ENCODE peak calls at places on chromosomes 6 and 20, in seven cellular contexts. F, O, N, E, I, M and Y are unnamed samples.

GRCh38 chr20:64119681-64120341 is 12.4 kb upstream of the NPBWR2 start:
- DNase-seq in F (no peak), O (no peak), N (no peak), E (no peak), I (peak), M (no peak), Y (no peak)

GRCh38 chr6:79574636-79575035 is 37.4 kb upstream of the LCA5 start:
- DNase-seq in F (peak), O (no peak), N (no peak), E (no peak), I (no peak), M (peak), Y (peak)

GRCh38 chr6:139982652-139983051 is 608.2 kb upstream of the CITED2 start:
- DNase-seq in F (peak), O (no peak), N (no peak), E (no peak), I (no peak), M (peak), Y (no peak)

GRCh38 chr20:14067631-14068030 is 72.3 kb downstream of the MACROD2 start:
- DNase-seq in F (peak), O (no peak), N (no peak), E (no peak), I (no peak), M (no peak), Y (peak)

GRCh38 chr6:1658212-1659005 is 48.7 kb downstream of the FOXC1 start:
- DNase-seq in F (no peak), O (no peak), N (no peak), E (no peak), I (no peak), M (no peak), Y (no peak)

GRCh38 chr6:6599468-6599873 is 11.0 kb downstream of the LY86 start:
- DNase-seq in F (no peak), O (no peak), N (no peak), E (no peak), I (peak), M (no peak), Y (no peak)

GRCh38 chr6:127077886-127078285 is 40.6 kb upstream of the RSPO3 start:
- DNase-seq in F (peak), O (no peak), N (no peak), E (no peak), I (no peak), M (no peak), Y (peak)

GRCh38 chr6:75526502-75527127 is 33.0 kb upstream of the FILIP1 start:
- DNase-seq in F (peak), O (peak), N (peak), E (peak), I (no peak), M (peak), Y (peak)

GRCh38 chr20:52105573-52106422 is 85.8 kb downstream of the ZFP64 start:
- DNase-seq in F (peak), O (peak), N (peak), E (no peak), I (no peak), M (no peak), Y (peak)

GRCh38 chr6:26571592-26572296 is 25.0 kb upstream of the ABT1 start:
- DNase-seq in F (peak), O (no peak), N (peak), E (peak), I (peak), M (peak), Y (peak)

GRCh38 chr6:72616406-72617015 is 5.4 kb upstream of the KCNQ5 start:
- DNase-seq in F (peak), O (no peak), N (no peak), E (no peak), I (no peak), M (peak), Y (peak)

GRCh38 chr6:159821111-159821510 is 21.0 kb downstream of the PNLDC1 start:
- DNase-seq in F (no peak), O (no peak), N (no peak), E (no peak), I (no peak), M (no peak), Y (no peak)

GRCh38 chr6:35831257-35832007 is 26.3 kb downstream of the LHFPL5 start:
- DNase-seq in F (peak), O (no peak), N (no peak), E (no peak), I (no peak), M (no peak), Y (no peak)

GRCh38 chr20:61424628-61425420 is 172.8 kb downstream of the CDH4 start:
- DNase-seq in F (no peak), O (no peak), N (no peak), E (no peak), I (no peak), M (no peak), Y (no peak)

GRCh38 chr20:19314619-19315018 is 102.2 kb downstream of the SLC24A3 start:
- DNase-seq in F (no peak), O (no peak), N (no peak), E (no peak), I (no peak), M (no peak), Y (peak)

GRCh38 chr6:84150680-84151079 is 76.8 kb downstream of the CEP162 start:
- DNase-seq in F (peak), O (no peak), N (peak), E (no peak), I (no peak), M (peak), Y (peak)

GRCh38 chr6:125293587-125293986 is 8.2 kb downstream of the HDDC2 start:
- DNase-seq in F (no peak), O (no peak), N (no peak), E (no peak), I (no peak), M (no peak), Y (no peak)

GRCh38 chr20:29430531-29430930 is 1826.9 kb upstream of the DEFB115 start:
- DNase-seq in F (no peak), O (no peak), N (no peak), E (no peak), I (no peak), M (no peak), Y (no peak)

GRCh38 chr20:3843490-3843889 is 3.1 kb upstream of the MAVS start:
- DNase-seq in F (peak), O (no peak), N (no peak), E (no peak), I (no peak), M (no peak), Y (peak)

GRCh38 chr6:82227770-82228169 is 19.8 kb downstream of the IBTK start:
- DNase-seq in F (no peak), O (no peak), N (no peak), E (no peak), I (no peak), M (no peak), Y (no peak)

GRCh38 chr20:63703976-63704748 is 3.6 kb downstream of the ARFRP1 start:
- DNase-seq in F (no peak), O (no peak), N (no peak), E (no peak), I (no peak), M (no peak), Y (no peak)

GRCh38 chr6:51953246-51953645 is 134.2 kb downstream of the PKHD1 start:
- DNase-seq in F (peak), O (no peak), N (no peak), E (no peak), I (no peak), M (no peak), Y (peak)

GRCh38 chr6:22320750-22321149 is 23.9 kb upstream of the PRL start:
- DNase-seq in F (peak), O (no peak), N (no peak), E (no peak), I (peak), M (peak), Y (peak)

GRCh38 chr20:16555754-16556153 is 17.5 kb downstream of the KIF16B start:
- DNase-seq in F (no peak), O (no peak), N (no peak), E (no peak), I (no peak), M (no peak), Y (peak)

GRCh38 chr20:50831605-50832004 is 36.7 kb downstream of the BCAS4 start:
- DNase-seq in F (no peak), O (no peak), N (no peak), E (no peak), I (no peak), M (no peak), Y (no peak)

GRCh38 chr6:159249150-159249549 is 80.0 kb downstream of the FNDC1 start:
- DNase-seq in F (no peak), O (no peak), N (no peak), E (no peak), I (no peak), M (peak), Y (no peak)

GRCh38 chr6:82072771-82073170 is 174.8 kb downstream of the IBTK start:
- DNase-seq in F (peak), O (no peak), N (no peak), E (no peak), I (no peak), M (peak), Y (peak)

GRCh38 chr6:29938746-29939508 is 3.4 kb upstream of the HLA-A start:
- DNase-seq in F (no peak), O (no peak), N (no peak), E (no peak), I (no peak), M (no peak), Y (no peak)

GRCh38 chr6:166781331-166781730 is 154.3 kb upstream of the RPS6KA2 start:
- DNase-seq in F (no peak), O (no peak), N (no peak), E (no peak), I (no peak), M (no peak), Y (no peak)

GRCh38 chr6:105135056-105135455 is 44.8 kb downstream of the POPDC3 start:
- DNase-seq in F (no peak), O (no peak), N (no peak), E (no peak), I (no peak), M (no peak), Y (peak)

GRCh38 chr6:43058511-43058910 is 723 bp downstream of the MRPL2 start:
- DNase-seq in F (no peak), O (no peak), N (no peak), E (no peak), I (no peak), M (no peak), Y (no peak)

GRCh38 chr6:83352413-83352812 is 78.4 kb downstream of the ME1 start:
- DNase-seq in F (no peak), O (no peak), N (no peak), E (no peak), I (no peak), M (no peak), Y (peak)